ENCODE peak calls at places on chromosomes 7 and 10, in eight cellular contexts. X is lower lobe of right lung, S is body of pancreas, E is testis, N is upper lobe of right lung, L is esophagus muscularis mucosa, A is psoas muscle, T is tibial artery. U is an unnamed sample.

GRCh38 chr10:91758303-91759146 is 39.7 kb upstream of the TNKS2 start:
- DNase-seq in X (no peak), S (no peak), E (no peak), N (no peak), L (no peak), A (no peak), T (no peak), U (no peak)

GRCh38 chr10:112202561-112203241 is 19.1 kb upstream of the GPAM start:
- DNase-seq in X (no peak), S (no peak), E (no peak), N (no peak), L (peak; percentile 42), A (no peak), T (no peak), U (no peak)

GRCh38 chr10:18079665-18080295 is 60.4 kb upstream of the CACNB2 start:
- DNase-seq in X (no peak), S (no peak), E (no peak), N (no peak), L (no peak), A (no peak), T (no peak), U (no peak)

GRCh38 chr7:135712182-135712782 is 15.7 kb downstream of the SLC13A4 start:
- DNase-seq in X (no peak), S (no peak), E (no peak), N (no peak), L (no peak), A (no peak), T (no peak), U (no peak)

GRCh38 chr7:29017666-29018065 is 59.5 kb upstream of the TRIL start:
- DNase-seq in X (no peak), S (no peak), E (no peak), N (no peak), L (peak; percentile 14), A (no peak), T (no peak), U (no peak)

GRCh38 chr10:90032519-90032918 is 331.1 kb downstream of the KIF20B start:
- DNase-seq in X (no peak), S (no peak), E (no peak), N (no peak), L (no peak), A (no peak), T (no peak), U (no peak)

GRCh38 chr10:30365278-30365677 is 16.2 kb upstream of the MTPAP start:
- DNase-seq in X (no peak), S (no peak), E (no peak), N (no peak), L (peak; percentile 74), A (no peak), T (no peak), U (no peak)

GRCh38 chr7:72278550-72278949 is 133.6 kb downstream of the CALN1 start:
- DNase-seq in X (no peak), S (no peak), E (no peak), N (no peak), L (no peak), A (no peak), T (no peak), U (no peak)

GRCh38 chr7:77415822-77416620 is at the start of gene GSAP:
- DNase-seq in X (peak; percentile 86), S (peak; percentile 79), E (peak; percentile 66), N (peak; percentile 92), L (no peak), A (peak; percentile 76), T (peak; percentile 37), U (peak; percentile 59)

GRCh38 chr7:98133181-98133580 is 26.5 kb downstream of the LMTK2 start:
- DNase-seq in X (no peak), S (no peak), E (no peak), N (no peak), L (no peak), A (no peak), T (no peak), U (no peak)

GRCh38 chr7:147412782-147413186 is 1177.8 kb upstream of the C7orf33 start:
- DNase-seq in X (no peak), S (no peak), E (no peak), N (no peak), L (no peak), A (no peak), T (no peak), U (no peak)

GRCh38 chr10:4850400-4850799 is 24.4 kb downstream of the AKR1E2 start:
- DNase-seq in X (no peak), S (no peak), E (no peak), N (no peak), L (peak; percentile 26), A (no peak), T (no peak), U (no peak)
- H3K27ac ChIP-seq in X (peak overlapping the region; percentile 44), S (peak overlapping the region; percentile 70), E (peak overlapping the region; percentile 80), N (no peak overlapping the region), L (peak overlapping the region; percentile 39), A (peak overlapping the region; percentile 10), T (peak overlapping the region; percentile 50), U (no peak overlapping the region)

DNA sequence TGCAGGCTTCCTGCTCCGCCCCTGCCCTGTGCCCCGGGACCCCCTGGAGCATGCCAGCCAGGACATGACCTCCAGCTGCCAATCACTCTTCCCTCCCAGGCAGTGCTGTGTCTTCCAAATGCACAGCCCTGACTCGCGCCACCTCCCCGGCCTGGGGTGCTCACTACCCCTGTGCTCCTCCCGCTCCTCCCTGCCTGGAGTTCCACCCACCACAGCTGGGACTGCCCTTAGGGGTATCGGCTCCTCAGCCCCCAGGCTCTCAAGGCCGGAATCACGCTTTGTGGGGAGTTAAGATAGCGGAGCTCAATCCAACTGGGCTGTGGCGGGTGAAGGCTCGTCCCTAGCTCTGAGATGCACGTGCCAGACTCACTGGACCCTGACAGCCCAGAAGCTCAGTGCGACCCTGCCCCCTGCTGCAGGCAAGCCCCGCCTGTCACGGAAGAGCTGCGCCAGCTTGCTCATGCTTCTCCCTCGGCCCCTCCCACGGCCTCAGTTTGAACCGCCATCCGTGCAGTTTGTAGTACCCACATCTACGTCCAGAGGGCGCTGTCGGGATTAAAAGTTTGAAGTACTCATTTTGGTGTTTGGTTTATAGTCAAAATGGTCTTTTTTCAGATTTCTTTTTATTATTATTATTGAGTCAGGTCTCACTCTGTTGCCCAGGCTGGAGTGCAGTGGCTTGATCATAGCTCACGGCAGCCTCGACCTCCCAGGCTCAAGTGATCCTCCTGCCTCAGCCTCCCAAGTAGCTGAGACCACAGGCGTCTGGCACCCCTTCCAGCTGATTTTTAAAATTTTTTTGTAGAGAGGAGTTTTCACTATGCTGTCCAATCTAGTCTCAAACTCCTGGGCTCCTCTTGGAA is 142.5 kb upstream of the TCERG1L start:
- DNase-seq in X (no peak), S (peak; percentile 62), E (peak; percentile 93), N (peak; percentile 75), L (no peak), A (peak; percentile 80), T (peak; percentile 45), U (peak; percentile 93)
- H3K4me3 ChIP-seq in X (peak overlapping the region; percentile 32), S (no peak overlapping the region), E (peak overlapping the region; percentile 45), N (peak overlapping the region; percentile 14), L (peak overlapping the region; percentile 33), A (peak overlapping the region; percentile 44), T (no peak overlapping the region), U (peak overlapping the region; percentile 62)

GRCh38 chr7:2317556-2318293 is 3.5 kb upstream of the SNX8 start:
- DNase-seq in X (no peak), S (no peak), E (no peak), N (no peak), L (no peak), A (no peak), T (no peak), U (no peak)

GRCh38 chr7:2325028-2325625 is 10.9 kb upstream of the SNX8 start:
- DNase-seq in X (no peak), S (no peak), E (no peak), N (no peak), L (no peak), A (no peak), T (no peak), U (no peak)

GRCh38 chr7:2316578-2316977 is 2.3 kb upstream of the SNX8 start:
- DNase-seq in X (no peak), S (no peak), E (no peak), N (no peak), L (no peak), A (no peak), T (no peak), U (no peak)

GRCh38 chr7:2315787-2316186 is 1.5 kb upstream of the SNX8 start:
- DNase-seq in X (no peak), S (no peak), E (no peak), N (no peak), L (no peak), A (no peak), T (no peak), U (no peak)

GRCh38 chr7:2321020-2321419 is 6.8 kb upstream of the SNX8 start:
- DNase-seq in X (no peak), S (no peak), E (no peak), N (no peak), L (no peak), A (no peak), T (no peak), U (peak; percentile 22)
- TF ChIP-seq CTCF in X (no peak), S (no peak), E (no peak), N (no peak), L (no peak), A (no peak), T (no peak), U (peak; percentile 34)

DNA sequence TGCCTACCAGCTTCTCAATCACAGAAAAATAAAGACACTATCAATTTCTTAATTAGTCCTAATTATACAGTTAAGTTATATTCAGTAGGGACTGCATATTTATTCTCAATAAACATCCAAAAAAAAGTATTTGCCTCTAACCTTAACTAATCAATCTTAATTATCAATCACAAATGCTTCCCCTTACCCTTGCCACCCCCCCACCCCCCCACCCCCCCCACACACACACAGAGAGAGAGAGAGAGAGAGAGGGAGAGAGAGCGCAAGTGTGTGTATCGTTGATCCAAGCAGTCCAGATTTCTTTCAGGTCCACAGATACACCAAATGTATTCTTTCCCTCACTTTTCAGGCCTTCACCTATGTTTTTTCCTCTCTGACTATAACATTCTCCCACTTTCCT is 12.9 kb downstream of the ZNF800 start:
- DNase-seq in X (no peak), S (no peak), E (no peak), N (no peak), L (no peak), A (no peak), T (no peak), U (no peak)
- H3K27ac ChIP-seq in X (no peak overlapping the region), S (no peak overlapping the region), E (no peak overlapping the region), N (no peak overlapping the region), L (no peak overlapping the region), A (no peak overlapping the region), T (no peak overlapping the region), U (no peak overlapping the region)

GRCh38 chr7:100170111-100170897 is 1.9 kb upstream of the GAL3ST4 start:
- DNase-seq in X (no peak), S (no peak), E (no peak), N (peak; percentile 48), L (no peak), A (peak; percentile 26), T (no peak), U (no peak)
- H3K4me3 ChIP-seq in X (no peak overlapping the region), S (no peak overlapping the region), E (no peak overlapping the region), N (no peak overlapping the region), L (no peak overlapping the region), A (no peak overlapping the region), T (no peak overlapping the region), U (no peak overlapping the region)

DNA sequence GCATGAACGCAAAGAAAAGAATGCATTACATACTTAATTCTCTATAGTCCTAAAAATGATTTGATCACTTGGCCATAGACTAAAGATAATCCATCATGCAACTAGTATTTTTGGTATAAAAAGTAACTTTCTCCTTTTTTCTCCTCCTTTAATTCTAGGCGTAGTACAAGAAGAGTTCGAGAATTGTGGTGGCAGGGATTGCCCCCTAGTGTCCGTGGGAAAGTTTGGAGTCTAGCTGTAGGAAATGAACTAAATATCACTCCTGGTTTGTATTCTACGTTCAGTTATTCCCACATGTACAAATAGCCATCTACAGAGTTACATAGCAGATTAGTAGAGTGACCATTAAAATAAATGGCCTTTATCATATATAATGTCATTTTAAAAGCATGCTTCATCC is 45.5 kb upstream of the HELLS start:
- DNase-seq in X (no peak), S (no peak), E (peak; percentile 25), N (no peak), L (no peak), A (no peak), T (no peak), U (no peak)
- TF ChIP-seq CTCF in X (no peak), S (no peak), E (peak; percentile 29), N (peak; percentile 22), L (no peak), A (no peak), T (no peak), U (peak; percentile 13)

U was measured in dorsolateral prefrontal cortex.